ENCODE peak calls at places on chromosomes 12 and 14, in seven cellular contexts. Q is mesendoderm, X is trophoblast cell, B is H9, U is IMR-90, M is neuronal stem cell, Y is H1. N is an unnamed sample.

GRCh38 chr14:106652494-106652893 is 1126.1 kb downstream of the TMEM121 start:
- DNase-seq in M (no peak), U (no peak), Q (no peak), Y (no peak), X (no peak), B (no peak), N (no peak)

GRCh38 chr12:51915951-51916350 is 8.6 kb downstream of the ACVRL1 start:
- DNase-seq in X (no peak), Q (no peak), M (no peak), B (no peak), Y (no peak), U (no peak), N (no peak)

GRCh38 chr14:100708349-100709217 is 18.1 kb upstream of the DLK1 start:
- DNase-seq in Y (peak), M (no peak), B (peak), U (peak), X (no peak), Q (peak), N (peak)

GRCh38 chr12:55745361-55746146 is 2.6 kb downstream of the GDF11 start:
- DNase-seq in X (no peak), M (peak), Q (peak), B (peak), Y (no peak), U (no peak), N (peak)

GRCh38 chr12:4108803-4109345 is 164.7 kb upstream of the CCND2 start:
- DNase-seq in B (no peak), X (no peak), Q (no peak), Y (no peak), M (no peak), U (no peak), N (no peak)

GRCh38 chr14:59190372-59190771 is 1.9 kb downstream of the DAAM1 start:
- DNase-seq in Y (no peak), M (peak), U (no peak), X (no peak), B (peak), Q (peak), N (no peak)

GRCh38 chr12:125092108-125092871 is 27.1 kb downstream of the AACS start:
- DNase-seq in M (no peak), B (no peak), Q (no peak), Y (no peak), U (no peak), X (no peak), N (no peak)

GRCh38 chr12:117540011-117540410 is 178.6 kb upstream of the NOS1 start:
- DNase-seq in U (no peak), X (no peak), M (no peak), Y (no peak), Q (peak), B (no peak), N (no peak)

DNA sequence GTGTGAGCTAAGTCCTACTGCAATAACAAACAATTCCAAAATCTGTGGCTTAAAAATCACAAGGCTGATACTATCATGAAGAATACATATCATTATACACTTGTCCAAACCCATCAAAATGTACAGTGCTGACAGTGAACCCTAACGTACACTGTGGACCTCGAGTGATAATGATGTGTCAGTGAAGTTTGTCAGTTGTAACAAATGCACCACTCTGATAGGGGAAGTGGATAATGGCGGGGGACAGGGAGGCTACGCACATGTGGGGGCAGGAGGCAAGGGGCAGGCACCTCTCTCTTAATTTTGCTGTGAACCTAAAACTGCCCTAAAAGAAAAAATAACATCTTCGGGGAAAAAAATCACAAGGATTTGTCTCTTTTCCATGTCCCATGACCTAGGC is 100.0 kb downstream of the VRK1 start:
- DNase-seq in Q (no peak), X (no peak), Y (no peak), U (no peak), B (no peak), M (no peak), N (no peak)
- H2BK5ac ChIP-seq in Q (no peak), X (no peak), Y (no peak), U (no peak), B (no peak), M (no peak), N (no peak)

DNA sequence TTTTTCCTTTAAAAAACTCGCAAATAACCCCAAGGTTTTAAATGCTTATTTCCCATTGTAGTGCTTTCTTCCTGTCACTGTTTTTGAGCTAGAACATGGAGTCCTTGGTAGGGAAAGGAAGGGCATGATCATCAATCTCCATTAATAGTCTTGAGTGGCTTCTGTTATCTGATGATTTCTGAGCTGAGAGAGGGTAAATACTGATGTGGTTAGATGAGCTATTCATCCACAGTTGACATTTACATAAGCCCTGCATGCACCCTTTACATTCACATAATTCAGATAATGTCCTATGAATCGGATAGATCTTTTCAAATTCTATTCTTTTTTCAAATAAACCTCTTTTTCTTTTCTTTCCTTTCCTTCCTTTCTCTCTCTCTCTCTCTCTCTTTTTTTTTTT is 81.4 kb downstream of the NTN4 start:
- DNase-seq in M (no peak), B (no peak), Q (no peak), U (no peak), Y (no peak), X (no peak), N (peak)
- H2BK5ac ChIP-seq in M (no peak), B (no peak), Q (no peak), U (no peak), Y (no peak), X (no peak), N (no peak)

GRCh38 chr14:87975636-87976035 is 17.3 kb downstream of the GALC start:
- DNase-seq in X (no peak), U (peak), Y (no peak), M (no peak), B (no peak), Q (no peak), N (no peak)
- H2BK5ac ChIP-seq in X (no peak), U (no peak), Y (no peak), M (no peak), B (no peak), Q (no peak), N (no peak)

DNA sequence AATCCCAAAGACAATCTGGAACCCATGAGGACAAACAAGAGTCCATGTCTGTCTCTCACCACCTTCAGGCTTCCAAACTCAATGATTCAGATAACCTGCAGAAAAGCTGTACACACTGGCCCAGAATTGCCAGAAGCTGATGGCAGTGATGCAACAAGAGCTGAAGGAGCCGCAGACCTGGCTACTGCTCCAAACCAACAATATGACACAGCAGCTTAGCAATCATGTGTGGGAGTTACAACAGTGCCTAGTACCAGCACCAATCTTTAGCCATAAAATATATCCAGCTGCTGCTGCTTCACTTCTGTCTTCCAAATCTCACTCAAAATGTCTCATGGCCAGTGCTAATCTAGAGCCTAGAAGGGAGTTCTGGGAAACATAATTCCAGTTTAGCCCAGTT is 22.0 kb downstream of the RPS6KA5 start:
- DNase-seq in B (no peak), X (peak), M (no peak), U (no peak), Y (no peak), Q (no peak), N (no peak)
- H2BK5ac ChIP-seq in B (no peak), X (no peak), M (no peak), U (no peak), Y (no peak), Q (no peak), N (no peak)

GRCh38 chr12:58731096-58731495 is 189.2 kb downstream of the LRIG3 start:
- DNase-seq in U (no peak), M (no peak), B (no peak), Q (no peak), X (no peak), Y (no peak), N (no peak)

GRCh38 chr12:58725400-58726105 is 194.8 kb downstream of the LRIG3 start:
- DNase-seq in M (no peak), B (no peak), X (no peak), Q (no peak), U (no peak), Y (no peak), N (no peak)

GRCh38 chr12:58728397-58728796 is 191.9 kb downstream of the LRIG3 start:
- DNase-seq in M (no peak), Y (no peak), X (no peak), Q (no peak), B (no peak), U (peak), N (peak)

GRCh38 chr12:58732894-58733293 is 187.4 kb downstream of the LRIG3 start:
- DNase-seq in X (no peak), Y (no peak), M (no peak), Q (no peak), U (peak), B (no peak), N (no peak)

GRCh38 chr12:58727526-58727925 is 192.8 kb downstream of the LRIG3 start:
- DNase-seq in X (no peak), Y (no peak), Q (no peak), U (peak), B (no peak), M (no peak), N (peak)
- H2BK5ac ChIP-seq in X (no peak), Y (no peak), Q (no peak), U (peak), B (no peak), M (no peak), N (no peak)

DNA sequence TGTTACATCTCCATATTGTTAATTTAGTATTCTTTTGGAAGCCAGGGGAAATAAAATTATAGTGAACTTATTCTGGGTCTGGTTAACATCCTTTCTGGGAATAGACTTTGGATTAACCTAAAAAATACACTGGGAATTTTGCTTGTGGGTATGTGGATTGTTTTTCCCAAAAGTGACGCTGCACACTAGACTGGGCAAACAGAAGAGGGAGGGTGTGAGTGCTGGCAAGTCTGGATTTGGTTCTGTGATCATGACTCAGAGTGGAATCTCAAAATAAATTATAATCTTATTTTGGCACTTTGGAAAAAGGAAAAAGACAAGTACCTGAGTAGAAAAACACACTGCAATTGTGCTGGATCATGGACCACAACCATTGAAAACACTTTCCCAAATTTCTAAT is 15.2 kb upstream of the LUM start:
- DNase-seq in X (no peak), B (no peak), U (no peak), Q (no peak), Y (no peak), M (no peak), N (no peak)
- H2BK5ac ChIP-seq in X (no peak), B (no peak), U (no peak), Q (no peak), Y (no peak), M (no peak), N (no peak)

DNA sequence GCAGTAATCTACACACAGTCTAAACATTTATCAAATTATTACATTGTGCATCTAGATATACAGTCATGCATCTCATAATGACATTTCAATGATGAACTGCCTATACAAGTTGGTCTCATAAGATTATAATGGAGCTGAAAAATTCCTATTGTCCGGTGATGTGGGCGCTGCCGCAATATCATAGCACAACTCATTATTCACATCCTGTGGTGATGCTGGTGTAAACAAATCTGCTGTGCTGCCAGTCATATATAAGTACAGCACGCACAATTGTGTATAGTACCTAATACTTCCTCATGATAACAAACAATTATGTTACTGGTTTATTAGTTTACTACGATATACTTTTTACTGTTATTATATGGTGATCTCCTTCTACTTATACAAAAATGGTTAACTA is 768.8 kb upstream of the NOVA1 start:
- DNase-seq in X (no peak), M (no peak), Y (no peak), U (no peak), B (no peak), Q (no peak), N (peak)
- H2BK5ac ChIP-seq in X (no peak), M (no peak), Y (no peak), U (no peak), B (no peak), Q (no peak), N (no peak)